ENCODE peak calls at places on chromosomes 16 and 17, in six cellular contexts. L, G, Z, S, W and C are unnamed samples.

GRCh38 chr16:3950343-3951193 is 70.1 kb upstream of the CREBBP start:
- DNase-seq in G (no peak), S (peak; percentile 97), W (no peak), Z (peak; percentile 95), L (no peak), C (no peak)

GRCh38 chr17:82465023-82465603 is 6.6 kb downstream of the NARF start:
- DNase-seq in G (no peak), Z (no peak), W (no peak), S (no peak), L (peak; percentile 92), C (no peak)

GRCh38 chr16:1990336-1991134 is 765 bp downstream of the SYNGR3 start:
- DNase-seq in L (peak; percentile 52), G (no peak), W (peak; percentile 86), S (no peak), Z (no peak), C (peak; percentile 77)

GRCh38 chr17:80629298-80630028 is 84.8 kb downstream of the RPTOR start:
- DNase-seq in G (no peak), S (no peak), W (no peak), Z (no peak), L (no peak), C (no peak)

GRCh38 chr17:34837796-34838195 is 123.5 kb downstream of the CCT6B start:
- DNase-seq in L (no peak), W (no peak), G (no peak), Z (no peak), S (no peak), C (no peak)

GRCh38 chr17:45346255-45347015 is 29.6 kb upstream of the MAP3K14 start:
- DNase-seq in L (no peak), W (no peak), Z (no peak), S (no peak), G (no peak), C (no peak)

GRCh38 chr17:51803161-51803560 is 355.4 kb downstream of the CA10 start:
- DNase-seq in S (no peak), L (no peak), W (peak; percentile 28), Z (no peak), G (no peak), C (no peak)

GRCh38 chr16:4987250-4987579 is 29.1 kb downstream of the SEC14L5 start:
- DNase-seq in Z (no peak), W (no peak), L (no peak), G (no peak), S (no peak), C (no peak)

GRCh38 chr17:44309472-44309871 is 1.1 kb downstream of the RUNDC3A start:
- DNase-seq in S (no peak), G (no peak), W (no peak), Z (no peak), L (no peak), C (no peak)

DNA sequence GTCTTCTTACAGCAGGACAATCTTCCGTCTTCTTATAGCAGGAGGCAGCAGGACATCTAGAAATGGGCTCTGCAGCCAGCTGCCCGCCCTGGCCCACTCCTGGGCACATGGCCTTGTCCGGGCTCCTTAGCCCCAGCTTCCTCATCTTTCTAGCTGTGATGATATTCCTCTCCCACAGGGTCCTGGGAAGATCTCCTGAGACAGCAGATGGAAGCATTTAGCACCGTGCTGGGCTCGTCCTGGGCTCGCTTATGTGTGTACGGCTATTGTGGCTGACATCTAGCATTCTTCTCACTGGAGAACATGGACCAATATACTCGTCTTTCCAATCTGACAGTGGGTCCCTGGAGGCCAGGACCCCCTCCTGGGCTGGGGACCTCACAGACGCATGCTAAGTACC is 48.5 kb downstream of the TIMM22 start:
- DNase-seq in S (no peak), L (no peak), G (no peak), Z (no peak), W (no peak), C (no peak)
- TF ChIP-seq CTCF in S (no peak), L (no peak), G (no peak), Z (no peak), W (no peak), C (no peak)

GRCh38 chr16:74726736-74727135 is 26.1 kb upstream of the MLKL start:
- DNase-seq in G (no peak), Z (no peak), W (no peak), S (no peak), L (peak; percentile 18), C (no peak)
- TF ChIP-seq CTCF in G (peak; percentile 72), Z (no peak), W (peak; percentile 61), S (peak; percentile 27), L (peak; percentile 55), C (peak; percentile 67)

DNA sequence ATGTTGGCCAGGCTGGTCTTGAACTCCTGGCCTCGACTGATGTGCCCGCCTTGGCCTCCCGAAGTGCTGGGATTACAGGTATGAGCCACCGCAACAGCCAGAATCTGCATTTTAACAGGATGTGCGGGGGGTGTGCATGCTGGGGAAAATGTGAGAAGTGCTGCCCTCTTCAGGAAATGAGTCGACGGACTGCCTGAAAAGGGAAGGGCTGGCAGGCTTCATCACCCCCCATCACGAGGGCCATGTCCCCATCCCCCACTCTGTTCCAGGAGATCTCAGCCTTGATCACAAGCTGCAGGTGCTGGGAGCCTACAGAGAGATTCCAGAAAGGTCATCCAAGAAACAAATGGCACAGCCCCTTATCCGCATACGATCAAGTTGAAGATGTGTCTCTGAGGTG is 195.3 kb upstream of the RPL38 start:
- DNase-seq in G (no peak), Z (no peak), L (no peak), S (no peak), W (peak; percentile 59), C (no peak)
- TF ChIP-seq CTCF in G (peak; percentile 59), Z (no peak), L (no peak), S (no peak), W (peak; percentile 52), C (peak; percentile 37)

GRCh38 chr17:50114849-50115357 is 15.1 kb downstream of the SAMD14 start:
- DNase-seq in W (peak; percentile 85), Z (no peak), G (no peak), L (peak; percentile 65), S (no peak), C (no peak)
- TF ChIP-seq CTCF in W (peak; percentile 76), Z (peak; percentile 46), G (peak; percentile 73), L (peak; percentile 82), S (peak; percentile 72), C (peak; percentile 40)

DNA sequence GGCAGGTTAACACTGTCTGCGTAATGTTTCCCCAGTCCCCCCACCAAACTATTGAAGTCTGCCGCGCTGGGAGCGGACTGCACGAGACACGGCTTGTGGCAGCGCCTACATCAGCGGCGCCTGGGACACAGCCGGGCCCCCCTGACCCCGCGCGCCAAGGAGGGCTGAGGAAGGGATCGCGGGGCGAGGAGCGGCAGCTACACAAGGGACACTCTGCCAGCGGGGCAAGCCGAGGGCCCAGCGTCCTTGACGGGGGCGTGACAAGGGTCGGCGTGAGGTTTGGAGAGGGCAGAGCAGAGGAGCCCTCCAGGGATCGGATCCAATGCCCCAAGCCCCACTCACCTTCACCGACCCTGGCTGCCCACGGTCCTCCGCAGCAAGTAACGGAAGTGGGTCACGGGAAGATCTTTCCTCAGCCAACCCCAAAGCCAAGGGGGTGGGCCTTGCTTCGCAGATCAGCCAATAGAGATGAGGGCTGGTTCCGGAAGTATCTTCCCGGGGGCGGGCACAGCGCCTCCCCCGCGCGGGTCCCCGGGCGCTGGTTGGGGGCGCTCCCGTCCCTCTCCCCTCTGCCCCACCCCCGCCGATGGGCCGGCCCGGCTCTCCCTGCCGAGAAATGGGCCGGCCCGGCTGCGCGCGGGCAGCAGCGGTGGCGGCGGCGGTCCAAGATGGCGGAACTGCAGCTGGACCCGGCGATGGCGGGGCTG is at the start of the genes ATP5PD and KCTD2:
- DNase-seq in Z (peak; percentile 99), G (peak; percentile 96), W (peak; percentile 97), L (peak; percentile 96), S (peak; percentile 96), C (peak; percentile 94)
- TF ChIP-seq CTCF in Z (no peak), G (no peak), W (no peak), L (no peak), S (no peak), C (no peak)